ENCODE peak calls at places on chromosome 16, in five cellular contexts. J, I, R, U and Y are unnamed samples.

GRCh38 chr16:10168258-10168657 is 14.0 kb downstream of the GRIN2A start:
- DNase-seq in R (peak; percentile 69), J (peak; percentile 7), I (no peak), U (peak; percentile 78), Y (no peak)

GRCh38 chr16:11547517-11547916 is 39.2 kb downstream of the LITAF start:
- DNase-seq in R (no peak), U (no peak), I (no peak), J (no peak), Y (no peak)

GRCh38 chr16:4566144-4566543 is 10.0 kb downstream of the C16orf96 start:
- DNase-seq in R (no peak), J (no peak), I (no peak), U (no peak), Y (no peak)

GRCh38 chr16:12499032-12499735 is 304.5 kb downstream of the CPPED1 start:
- DNase-seq in I (no peak), J (no peak), U (no peak), R (no peak), Y (no peak)

GRCh38 chr16:31135535-31136286 is at the start of gene PRSS8:
- DNase-seq in R (no peak), J (no peak), I (no peak), U (no peak), Y (no peak)

GRCh38 chr16:70267516-70267915 is 15.8 kb upstream of the EXOSC6 start:
- DNase-seq in U (no peak), I (peak; percentile 61), R (peak; percentile 69), J (peak; percentile 24), Y (peak; percentile 55)

GRCh38 chr16:68448360-68448970 is at the start of gene SMPD3:
- DNase-seq in I (peak; percentile 100), U (peak; percentile 49), J (peak; percentile 62), R (peak; percentile 97), Y (peak; percentile 96)

GRCh38 chr16:280005-280421 is 378 bp upstream of the ARHGDIG start:
- DNase-seq in R (no peak), I (no peak), U (no peak), J (no peak), Y (no peak)

GRCh38 chr16:4283939-4284338 is 11.1 kb upstream of the TFAP4 start:
- DNase-seq in R (peak; percentile 68), I (peak; percentile 46), U (no peak), J (no peak), Y (no peak)

GRCh38 chr16:76118344-76118743 is 158.9 kb upstream of the CNTNAP4 start:
- DNase-seq in I (no peak), R (no peak), J (no peak), U (no peak), Y (no peak)

GRCh38 chr16:75535901-75536300 is at the start of gene CHST5:
- DNase-seq in U (no peak), R (no peak), I (no peak), J (no peak), Y (no peak)

GRCh38 chr16:51762081-51762995 is 611.3 kb upstream of the SALL1 start:
- DNase-seq in U (no peak), I (peak; percentile 65), J (peak; percentile 43), R (peak; percentile 75), Y (peak; percentile 88)

GRCh38 chr16:48906076-48906475 is 296.1 kb upstream of the N4BP1 start:
- DNase-seq in I (no peak), U (no peak), R (no peak), J (no peak), Y (no peak)

GRCh38 chr16:23826528-23827244 is 9.1 kb upstream of the PRKCB start:
- DNase-seq in R (no peak), I (no peak), U (no peak), J (no peak), Y (no peak)

GRCh38 chr16:30142672-30143346 is 19.8 kb upstream of the MAPK3 start:
- DNase-seq in R (no peak), J (no peak), U (no peak), I (no peak), Y (no peak)

GRCh38 chr16:73572135-73572534 is 524.2 kb upstream of the ZFHX3 start:
- DNase-seq in J (peak; percentile 62), R (no peak), U (no peak), I (no peak), Y (peak; percentile 72)

GRCh38 chr16:87344165-87344930 is 27.2 kb upstream of the C16orf95 start:
- DNase-seq in J (no peak), I (no peak), U (no peak), R (no peak), Y (no peak)

GRCh38 chr16:74372953-74373846 is 2.9 kb upstream of the NPIPB15 start:
- DNase-seq in I (no peak), J (no peak), U (no peak), R (no peak), Y (no peak)